ENCODE peak calls at places on chromosome 10, in eight cellular contexts. P is mesothelial cell of epicardium; O is AG04449; B is activated T-helper 1 cell treated with anti-CD3 and anti-CD28 coated beads, Interleukin-12 subunit alpha, Interleukin-12 subunit beta, Interleukin-2, Interleukin-4 antibody, amounts not matched to agents 30 ng/mL and 10 ng/mL and 1 ng/mL, durations not matched to agents 14 hours and 24 hours and 36 hours; Z is iris pigment epithelial cell; R is activated effector memory CD4-positive, alpha-beta T cell treated with Interleukin-2 at 50 U/mL for 16 hours; N is endothelial cell; X is KG1. U is an unnamed sample.

GRCh38 chr10:71598673-71599072 is 120.9 kb downstream of the C10orf105 start:
- DNase-seq in N (no peak), O (no peak), R (no peak), B (no peak), P (no peak), Z (peak; percentile 59), X (no peak), U (no peak)

GRCh38 chr10:14513061-14513460 is 182.3 kb upstream of the FRMD4A start:
- DNase-seq in X (no peak), B (no peak), N (no peak), P (no peak), R (no peak), Z (no peak), O (no peak), U (no peak)

GRCh38 chr10:125035136-125035535 is 93.2 kb downstream of the ZRANB1 start:
- DNase-seq in B (no peak), N (no peak), X (no peak), R (no peak), P (no peak), O (peak; percentile 93), Z (peak; percentile 85), U (no peak)

GRCh38 chr10:38054361-38054797 is 39.8 kb upstream of the ZNF37A start:
- DNase-seq in B (no peak), R (no peak), N (no peak), X (no peak), P (no peak), Z (peak; percentile 92), O (peak; percentile 64), U (no peak)

GRCh38 chr10:70898687-70899086 is 10.3 kb upstream of the PCBD1 start:
- DNase-seq in X (no peak), R (no peak), P (no peak), N (no peak), B (no peak), Z (no peak), O (no peak), U (no peak)

GRCh38 chr10:119863951-119864565 is 8.6 kb downstream of the MCMBP start:
- DNase-seq in Z (no peak), X (no peak), N (no peak), B (no peak), P (no peak), O (no peak), R (no peak), U (no peak)

GRCh38 chr10:93319855-93320254 is 162.3 kb downstream of the MYOF start:
- DNase-seq in P (no peak), Z (no peak), N (no peak), R (no peak), O (no peak), B (no peak), X (no peak), U (no peak)

GRCh38 chr10:58625070-58625469 is 112.4 kb downstream of the BICC1 start:
- DNase-seq in R (no peak), Z (peak; percentile 79), P (no peak), O (no peak), X (no peak), B (no peak), N (no peak), U (no peak)

GRCh38 chr10:35074266-35074665 is 15.9 kb downstream of the CUL2 start:
- DNase-seq in Z (peak; percentile 54), R (no peak), O (no peak), P (no peak), N (no peak), B (no peak), X (no peak), U (no peak)

GRCh38 chr10:86443936-86444335 is 77.3 kb upstream of the GRID1 start:
- DNase-seq in R (no peak), B (no peak), P (no peak), Z (peak; percentile 79), N (no peak), O (no peak), X (no peak), U (no peak)

GRCh38 chr10:71965623-71966022 is 1.4 kb downstream of the CHST3 start:
- DNase-seq in O (no peak), N (no peak), B (no peak), R (no peak), X (no peak), P (no peak), Z (no peak), U (no peak)

GRCh38 chr10:15589109-15589508 is 130.6 kb downstream of the ITGA8 start:
- DNase-seq in O (no peak), R (no peak), X (no peak), Z (no peak), P (no peak), B (no peak), N (no peak), U (no peak)

GRCh38 chr10:124671486-124672075 is 72.6 kb downstream of the FAM53B start:
- DNase-seq in O (no peak), Z (peak; percentile 25), N (no peak), B (no peak), P (no peak), R (no peak), X (no peak), U (no peak)

GRCh38 chr10:132297521-132297920 is 10.2 kb downstream of the STK32C start:
- DNase-seq in R (no peak), Z (no peak), N (no peak), P (no peak), O (no peak), B (no peak), X (no peak), U (no peak)

GRCh38 chr10:13936826-13937225 is 350.1 kb downstream of the PRPF18 start:
- DNase-seq in Z (no peak), B (no peak), N (no peak), O (no peak), R (no peak), X (no peak), P (no peak), U (no peak)

GRCh38 chr10:98320476-98321202 is 52.6 kb upstream of the LOXL4 start:
- DNase-seq in N (no peak), P (no peak), O (no peak), B (no peak), Z (no peak), X (no peak), R (no peak), U (no peak)

GRCh38 chr10:68088744-68089143 is 13.7 kb upstream of the HERC4 start:
- DNase-seq in O (no peak), R (no peak), Z (peak; percentile 86), N (no peak), B (no peak), P (no peak), X (no peak), U (no peak)

GRCh38 chr10:18561861-18562551 is 89.4 kb downstream of the NSUN6 start:
- DNase-seq in R (no peak), B (no peak), Z (no peak), X (no peak), N (no peak), P (no peak), O (no peak), U (no peak)

GRCh38 chr10:11386044-11386443 is 225.4 kb downstream of the USP6NL start:
- DNase-seq in O (no peak), B (no peak), Z (no peak), R (no peak), X (no peak), P (no peak), N (no peak), U (no peak)

GRCh38 chr10:17216217-17216900 is 11.7 kb upstream of the VIM start:
- DNase-seq in B (peak; percentile 34), X (peak; percentile 66), O (peak; percentile 97), Z (peak; percentile 98), R (no peak), N (no peak), P (no peak), U (no peak)

GRCh38 chr10:90849956-90850749 is 7.7 kb downstream of the HTR7 start:
- DNase-seq in X (no peak), B (no peak), R (no peak), N (no peak), P (no peak), O (no peak), Z (peak; percentile 56), U (no peak)

GRCh38 chr10:44924261-44925040 is 13.3 kb downstream of the TMEM72 start:
- DNase-seq in B (no peak), P (no peak), X (no peak), O (no peak), R (no peak), N (no peak), Z (no peak), U (no peak)

GRCh38 chr10:54402576-54402975 is 398.5 kb downstream of the PCDH15 start:
- DNase-seq in P (no peak), N (peak; percentile 31), R (no peak), Z (peak; percentile 3), O (no peak), B (no peak), X (no peak), U (no peak)

GRCh38 chr10:3875842-3876235 is 90.8 kb upstream of the KLF6 start:
- DNase-seq in X (no peak), O (no peak), N (no peak), Z (no peak), R (no peak), P (no peak), B (no peak), U (no peak)

GRCh38 chr10:79022565-79023488 is 45.9 kb upstream of the ZMIZ1 start:
- DNase-seq in R (no peak), P (peak; percentile 54), X (no peak), B (no peak), N (no peak), O (no peak), Z (peak; percentile 45), U (no peak)

GRCh38 chr10:112815238-112816032 is 134.6 kb upstream of the TCF7L2 start:
- DNase-seq in R (no peak), O (no peak), B (no peak), Z (peak; percentile 71), X (no peak), P (no peak), N (no peak), U (no peak)

U was measured in stimulated activated effector memory CD8-positive, alpha-beta T cell treated with anti-CD3 and anti-CD28 coated beads, Interleukin-12 subunit alpha, Interleukin-12 subunit beta, amount 100 ng/mL, for 72 hours.